ENCODE peak calls at places on chromosome 1, in seven cellular contexts. F is transverse colon, Q is body of pancreas, O is uterus, K is tibial nerve, U is IMR-90, I is NB4. E is an unnamed sample.

GRCh38 chr1:198686069-198686728 is 47.4 kb downstream of the PTPRC start:
- DNase-seq in K (no peak), Q (no peak), U (peak), I (peak), F (no peak), O (no peak), E (no peak)

GRCh38 chr1:110210604-110211502 is 739 bp downstream of the KCNC4 start:
- DNase-seq in U (no peak), K (peak), I (peak), O (peak), Q (peak), F (peak), E (peak)

GRCh38 chr1:101250656-101251272 is 13.9 kb downstream of the S1PR1 start:
- DNase-seq in Q (no peak), F (no peak), K (no peak), U (peak), I (no peak), O (no peak), E (no peak)

GRCh38 chr1:193614817-193615216 is 428.4 kb upstream of the B3GALT2 start:
- DNase-seq in U (peak), Q (no peak), I (no peak), O (no peak), F (no peak), K (no peak), E (no peak)

GRCh38 chr1:112501810-112502641 is 6.7 kb upstream of the WNT2B start:
- DNase-seq in F (peak), I (peak), K (peak), Q (peak), U (peak), O (peak), E (peak)

GRCh38 chr1:100736324-100736723 is 16.8 kb downstream of the VCAM1 start:
- DNase-seq in O (no peak), K (no peak), Q (no peak), I (no peak), F (no peak), U (peak), E (no peak)

GRCh38 chr1:59917026-59917784 is 9.4 kb downstream of the CYP2J2 start:
- DNase-seq in I (no peak), O (no peak), F (no peak), Q (no peak), K (no peak), U (no peak), E (no peak)

GRCh38 chr1:154848983-154849382 is 21.1 kb downstream of the KCNN3 start:
- DNase-seq in O (no peak), F (no peak), U (no peak), I (no peak), K (no peak), Q (no peak), E (no peak)

GRCh38 chr1:93411000-93411399 is 36.9 kb upstream of the FNBP1L start:
- DNase-seq in I (no peak), O (no peak), K (no peak), Q (no peak), F (no peak), U (no peak), E (no peak)

GRCh38 chr1:9612871-9613624 is 24.3 kb downstream of the TMEM201 start:
- DNase-seq in I (no peak), Q (no peak), O (no peak), U (no peak), F (no peak), K (no peak), E (no peak)

GRCh38 chr1:227356582-227357228 is 38.4 kb upstream of the CDC42BPA start:
- DNase-seq in O (no peak), I (no peak), U (no peak), F (peak), K (no peak), Q (peak), E (no peak)

GRCh38 chr1:226627050-226627755 is 78.6 kb downstream of the STUM start:
- DNase-seq in K (no peak), F (no peak), O (no peak), Q (no peak), I (no peak), U (no peak), E (peak)

GRCh38 chr1:154951901-154952657 is 3.8 kb downstream of the PBXIP1 start:
- DNase-seq in F (peak), K (no peak), I (no peak), Q (no peak), U (no peak), O (no peak), E (no peak)

GRCh38 chr1:176111835-176112234 is 95.3 kb downstream of the COP1 start:
- DNase-seq in F (no peak), O (no peak), K (no peak), I (no peak), U (peak), Q (no peak), E (no peak)

GRCh38 chr1:231040019-231040799 is at the start of gene FAM89A:
- DNase-seq in F (peak), I (peak), Q (peak), U (no peak), O (peak), K (peak), E (peak)

GRCh38 chr1:174877208-174877673 is 122.5 kb upstream of the CACYBP start:
- DNase-seq in Q (peak), F (peak), U (no peak), I (no peak), K (no peak), O (no peak), E (no peak)
- TF ChIP-seq POLR2A in Q (no peak), F (no peak), U (no peak), I (no peak), K (no peak), O (no peak), E (no peak)

DNA sequence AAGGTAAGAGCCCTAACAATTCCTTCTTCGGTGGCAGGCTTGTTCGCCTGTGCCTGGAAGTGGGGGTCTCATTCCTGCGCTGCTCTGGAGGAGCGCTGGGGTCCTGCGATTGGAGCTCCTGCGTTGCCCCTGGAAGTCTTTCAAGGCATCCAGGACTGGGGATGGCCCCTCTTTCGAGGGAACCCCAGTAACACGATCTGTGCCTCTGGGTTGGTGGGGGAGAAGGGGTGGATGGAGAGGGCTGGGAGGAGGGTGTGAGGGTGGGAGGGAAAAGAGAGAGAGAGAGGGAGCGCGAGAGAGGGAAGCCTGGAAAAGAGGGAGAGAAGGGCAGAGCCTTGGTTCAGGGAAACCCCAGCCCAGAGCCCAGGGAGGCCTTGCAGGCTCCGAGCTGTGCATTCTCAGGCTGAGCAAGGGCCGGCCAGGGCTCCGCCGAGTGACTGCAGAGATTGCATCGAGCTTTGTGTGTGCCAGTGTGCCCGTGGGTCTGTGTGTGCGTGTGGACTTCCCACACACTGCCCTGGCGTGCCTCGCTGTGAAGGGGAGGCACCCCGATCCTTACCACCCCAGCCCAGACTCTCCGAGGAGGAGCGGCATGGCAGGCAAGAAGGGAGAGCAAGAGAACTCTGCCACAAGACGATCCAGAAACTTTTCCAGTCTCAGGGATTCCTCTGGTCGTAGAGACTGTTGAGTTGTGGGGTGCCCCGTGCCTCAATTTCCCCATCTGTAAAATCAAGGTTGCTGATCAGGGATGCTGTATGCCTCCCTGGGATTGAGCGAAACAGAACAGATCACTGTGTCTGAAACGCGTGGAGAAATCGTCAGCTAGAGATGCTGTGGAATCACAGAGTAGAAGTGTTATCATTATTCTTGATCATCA is 609 bp downstream of the BCL9 start:
- DNase-seq in I (no peak), F (peak), K (peak), U (peak), Q (peak), O (peak), E (peak)
- TF ChIP-seq POLR2A in I (no peak), F (no peak), K (peak), U (no peak), Q (no peak), O (peak), E (no peak)

GRCh38 chr1:6580119-6580587 is 359 bp downstream of the ZBTB48 start:
- DNase-seq in K (no peak), F (no peak), Q (no peak), O (no peak), U (no peak), I (peak), E (no peak)

GRCh38 chr1:6578624-6579373 is 995 bp upstream of the ZBTB48 start:
- DNase-seq in Q (no peak), K (no peak), F (no peak), O (no peak), I (no peak), U (no peak), E (no peak)

GRCh38 chr1:6580588-6581270 is 935 bp downstream of the ZBTB48 start:
- DNase-seq in Q (peak), I (peak), U (no peak), K (no peak), F (no peak), O (no peak), E (no peak)

GRCh38 chr1:6577831-6578525 is 1.8 kb upstream of the ZBTB48 start:
- DNase-seq in Q (no peak), O (no peak), F (no peak), U (no peak), K (no peak), I (peak), E (no peak)

DNA sequence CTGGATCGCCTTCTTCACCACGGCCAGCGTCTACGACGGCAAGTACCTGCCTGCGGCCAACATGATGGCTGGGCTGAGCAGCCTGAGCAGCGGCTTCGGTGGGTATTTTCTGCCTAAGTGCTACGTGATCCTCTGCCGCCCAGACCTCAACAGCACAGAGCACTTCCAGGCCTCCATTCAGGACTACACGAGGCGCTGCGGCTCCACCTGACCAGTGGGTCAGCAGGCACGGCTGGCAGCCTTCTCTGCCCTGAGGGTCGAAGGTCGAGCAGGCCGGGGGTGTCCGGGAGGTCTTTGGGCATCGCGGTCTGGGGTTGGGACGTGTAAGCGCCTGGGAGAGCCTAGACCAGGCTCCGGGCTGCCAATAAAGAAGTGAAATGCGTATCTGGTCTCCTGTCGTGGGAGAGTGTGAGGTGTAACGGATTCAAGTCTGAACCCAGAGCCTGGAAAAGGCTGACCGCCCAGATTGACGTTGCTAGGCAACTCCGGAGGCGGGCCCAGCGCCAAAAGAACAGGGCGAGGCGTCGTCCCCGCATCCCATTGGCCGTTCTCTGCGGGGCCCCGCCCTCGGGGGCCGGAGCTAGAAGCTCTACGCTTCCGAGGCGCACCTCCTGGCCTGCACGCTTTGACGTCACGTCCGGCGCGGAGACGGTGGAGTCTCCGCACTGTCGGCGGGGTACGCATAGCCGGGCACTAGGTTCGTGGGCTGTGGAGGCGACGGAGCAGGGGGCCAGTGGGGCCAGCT is at the start of gene ZBTB48:
- DNase-seq in Q (peak), K (peak), I (peak), F (peak), O (peak), U (peak), E (peak)
- TF ChIP-seq POLR2A in Q (peak), K (peak), I (peak), F (peak), O (peak), U (peak), E (peak)

GRCh38 chr1:43358746-43359693 is at the start of gene CDC20:
- DNase-seq in U (peak), K (peak), Q (peak), O (peak), I (peak), F (peak), E (peak)
- TF ChIP-seq POLR2A in U (no peak), K (peak), Q (no peak), O (no peak), I (peak), F (no peak), E (no peak)

DNA sequence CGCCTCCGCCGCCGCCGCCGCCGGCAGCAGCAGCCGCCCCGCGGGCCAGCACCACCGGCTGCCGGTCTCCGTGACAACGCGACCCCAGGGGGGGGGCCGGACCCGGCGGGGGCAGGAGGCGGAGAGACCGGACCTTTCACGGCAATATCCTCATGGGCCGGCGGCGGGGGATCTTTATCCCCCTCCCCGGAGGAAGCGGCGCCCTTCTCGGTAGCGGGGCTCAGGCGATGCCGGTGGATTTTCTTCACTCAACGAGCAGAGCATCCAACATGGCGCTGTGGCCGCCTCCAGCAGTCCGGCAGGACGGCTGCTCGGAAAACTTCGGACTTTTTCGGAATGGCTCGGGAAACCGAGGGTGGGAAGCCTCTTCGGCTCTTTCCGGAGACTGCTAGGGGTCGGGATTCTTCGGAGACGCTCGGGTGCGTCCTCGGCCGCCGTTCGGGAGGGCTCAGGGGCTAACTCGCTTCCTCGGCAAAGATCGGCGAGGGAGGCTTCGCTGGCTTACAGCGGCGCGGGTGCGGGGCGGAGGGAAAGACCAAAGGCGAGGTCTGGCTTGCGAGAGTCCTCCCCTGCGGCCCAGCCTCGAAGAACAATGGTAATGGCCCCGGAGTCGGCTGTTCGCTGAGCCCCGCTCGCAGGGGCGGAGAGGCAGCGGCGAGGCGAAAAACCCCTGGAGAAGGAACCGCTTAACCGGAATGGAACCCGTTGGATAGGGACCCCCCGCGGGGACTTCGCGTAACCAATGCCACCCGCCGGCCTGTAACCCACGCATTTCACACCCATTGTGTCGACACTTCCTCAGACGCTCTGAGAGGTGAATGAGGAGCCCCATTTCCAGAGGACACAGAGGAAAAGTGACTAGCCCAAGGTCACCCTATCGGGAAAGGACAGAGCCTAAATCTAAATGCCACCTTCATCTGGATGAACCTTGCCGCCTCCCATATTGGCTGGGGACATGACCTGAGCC is at the start of gene EIF4G3:
- DNase-seq in I (peak), K (peak), U (peak), O (peak), Q (peak), F (peak), E (peak)
- TF ChIP-seq POLR2A in I (peak), K (peak), U (peak), O (peak), Q (no peak), F (peak), E (peak)

GRCh38 chr1:55423376-55423775 is 208.2 kb upstream of the USP24 start:
- DNase-seq in Q (no peak), K (no peak), U (no peak), O (no peak), F (no peak), I (no peak), E (no peak)
- TF ChIP-seq POLR2A in Q (no peak), K (no peak), U (no peak), O (no peak), F (no peak), I (no peak), E (no peak)

GRCh38 chr1:52911541-52911940 is 10.0 kb downstream of the ECHDC2 start:
- DNase-seq in K (no peak), F (no peak), I (no peak), O (no peak), U (no peak), Q (no peak), E (no peak)

GRCh38 chr1:52914463-52914862 is 7.1 kb downstream of the ECHDC2 start:
- DNase-seq in O (no peak), Q (no peak), K (no peak), I (no peak), U (no peak), F (no peak), E (no peak)

GRCh38 chr1:52915211-52915854 is 6.2 kb downstream of the ECHDC2 start:
- DNase-seq in I (no peak), U (no peak), F (no peak), K (no peak), Q (no peak), O (no peak), E (no peak)

GRCh38 chr1:52913537-52913936 is 8.0 kb downstream of the ECHDC2 start:
- DNase-seq in U (no peak), F (no peak), I (peak), Q (no peak), K (no peak), O (no peak), E (no peak)

DNA sequence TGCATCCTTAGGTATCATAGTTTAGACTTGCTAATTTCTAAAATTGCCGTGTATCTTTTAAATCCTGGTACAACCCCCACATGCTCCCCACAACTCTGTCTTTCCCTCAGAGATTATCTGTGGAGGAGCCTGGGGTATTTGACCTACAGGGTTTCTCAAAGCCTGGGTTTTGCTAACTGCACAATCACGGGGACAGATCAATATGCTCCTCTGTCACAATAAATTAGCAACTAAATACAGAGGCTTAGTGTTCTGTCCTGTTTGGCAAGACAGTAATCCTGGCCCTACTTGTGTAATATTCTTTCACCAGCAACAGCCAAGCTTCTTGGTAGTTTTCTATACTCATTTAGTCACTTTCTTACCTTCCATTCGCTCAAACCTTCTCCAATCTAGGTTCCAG is 8.5 kb downstream of the ECHDC2 start:
- DNase-seq in I (no peak), F (no peak), O (no peak), U (no peak), Q (no peak), K (no peak), E (no peak)
- TF ChIP-seq POLR2A in I (no peak), F (no peak), O (no peak), U (no peak), Q (no peak), K (no peak), E (no peak)

DNA sequence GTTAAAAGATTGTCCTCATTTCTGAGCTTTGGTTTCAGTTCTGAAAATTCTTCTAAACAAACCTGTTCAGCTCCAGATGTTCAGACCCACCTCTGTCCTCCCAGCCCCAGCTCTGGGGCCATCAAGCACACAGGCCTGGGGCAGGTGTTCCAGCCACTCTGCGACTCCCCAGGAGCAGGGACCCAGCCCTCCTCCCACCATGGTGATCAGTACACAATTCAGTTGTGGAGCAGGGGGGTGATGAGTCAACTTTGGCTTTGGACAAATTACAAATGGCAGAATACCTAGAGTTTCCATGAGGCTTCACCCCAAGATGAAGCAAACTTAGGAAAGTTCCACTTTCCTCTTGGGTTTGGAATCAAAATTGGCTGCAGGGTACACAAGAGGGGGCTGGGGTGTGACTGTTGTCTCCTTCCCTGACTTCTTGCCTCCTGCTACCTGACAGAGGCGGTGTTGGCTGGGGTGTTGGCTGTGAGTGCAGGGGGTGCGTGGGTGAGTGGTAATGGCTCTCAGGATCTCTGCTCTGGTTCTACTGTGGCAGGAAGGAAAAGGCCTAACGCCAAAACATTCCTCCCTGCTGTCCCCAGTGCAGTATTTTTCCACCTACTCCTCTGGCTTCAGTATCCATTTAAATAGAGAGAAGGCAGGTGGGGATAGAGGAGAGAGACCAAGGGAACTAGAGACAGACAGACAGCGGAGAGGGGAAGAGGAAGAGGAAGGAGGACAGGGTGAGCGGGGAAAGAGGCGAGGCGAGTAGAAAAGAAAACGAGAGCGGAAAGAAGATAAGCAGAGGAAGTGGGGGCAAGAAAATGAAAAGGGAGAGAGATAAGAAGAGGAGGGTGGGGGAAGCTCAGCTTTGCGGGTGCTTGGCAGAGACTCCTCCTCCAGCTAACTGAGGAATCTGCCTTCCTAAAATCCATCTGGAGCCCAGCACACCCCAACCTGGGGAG is 20.6 kb upstream of the LRRN2 start:
- DNase-seq in O (no peak), K (no peak), Q (no peak), F (no peak), U (no peak), I (no peak), E (no peak)
- TF ChIP-seq POLR2A in O (no peak), K (no peak), Q (no peak), F (no peak), U (no peak), I (no peak), E (no peak)

GRCh38 chr1:207811920-207812720 is 60.3 kb downstream of the CD46 start:
- DNase-seq in I (peak), Q (peak), O (no peak), K (no peak), U (peak), F (no peak), E (peak)
- TF ChIP-seq POLR2A in I (no peak), Q (no peak), O (no peak), K (no peak), U (no peak), F (no peak), E (no peak)